ENCODE peak calls at places on chromosomes 1 and 21, in four cellular contexts. I, X, M and R are unnamed samples.
A peak's percentile ranks its signal among the peaks of the same experiment; 100 is the strongest.

GRCh38 chr1:109531826-109532364 is 7.8 kb upstream of the GPR61 start:
- DNase-seq in M (no peak), X (no peak), I (no peak), R (no peak)

GRCh38 chr1:83897516-83897915 is 101.4 kb downstream of the TTLL7 start:
- DNase-seq in I (no peak), X (no peak), M (no peak), R (peak; percentile 30)

GRCh38 chr1:45557422-45557944 is 6.9 kb downstream of the AKR1A1 start:
- DNase-seq in X (peak; percentile 9), M (no peak), I (peak; percentile 49), R (no peak)

GRCh38 chr1:111990878-111991760 is 1.7 kb upstream of the KCND3 start:
- DNase-seq in X (peak; percentile 28), I (peak; percentile 79), M (peak; percentile 37), R (peak; percentile 90)

GRCh38 chr1:204261746-204262505 is 48.1 kb upstream of the GOLT1A start:
- DNase-seq in X (no peak), M (no peak), I (no peak), R (no peak)

GRCh38 chr1:89615676-89616598 is 17.0 kb upstream of the LRRC8C start:
- DNase-seq in M (peak; percentile 30), I (no peak), X (no peak), R (peak; percentile 51)

GRCh38 chr1:234699795-234700665 is 90.1 kb upstream of the IRF2BP2 start:
- DNase-seq in M (no peak), I (no peak), X (peak; percentile 68), R (no peak)

GRCh38 chr1:90340604-90341003 is 345.7 kb downstream of the ZNF326 start:
- DNase-seq in M (no peak), X (no peak), I (no peak), R (no peak)

GRCh38 chr1:203673550-203674411 is 47.1 kb downstream of the ATP2B4 start:
- DNase-seq in I (no peak), X (peak; percentile 33), M (peak; percentile 58), R (peak; percentile 92)

GRCh38 chr1:226711976-226712778 is 26.9 kb downstream of the ITPKB start:
- DNase-seq in X (peak; percentile 69), I (no peak), M (no peak), R (no peak)

GRCh38 chr21:36709030-36709867 is 10.3 kb downstream of the SIM2 start:
- DNase-seq in M (no peak), X (peak; percentile 19), I (no peak), R (peak; percentile 32)

GRCh38 chr21:24205317-24205716 is 1402.0 kb downstream of the MRPL39 start:
- DNase-seq in X (no peak), I (no peak), M (no peak), R (no peak)

GRCh38 chr21:44996096-44996495 is 56.3 kb downstream of the SLX9 start:
- DNase-seq in X (no peak), M (no peak), I (peak; percentile 27), R (no peak)

GRCh38 chr1:164821648-164822047 is 262.7 kb downstream of the PBX1 start:
- DNase-seq in X (no peak), M (no peak), I (no peak), R (no peak)

GRCh38 chr21:33132054-33132453 is 62.1 kb downstream of the OLIG1 start:
- DNase-seq in M (no peak), I (no peak), X (no peak), R (no peak)

GRCh38 chr1:60850084-60850483 is 232.3 kb upstream of the NFIA start:
- DNase-seq in M (no peak), X (no peak), I (no peak), R (no peak)

GRCh38 chr21:38159355-38159754 is 97.4 kb upstream of the KCNJ15 start:
- DNase-seq in I (peak; percentile 62), X (peak; percentile 64), M (peak; percentile 62), R (peak; percentile 87)

GRCh38 chr1:154483941-154484803 is 17.8 kb upstream of the TDRD10 start:
- DNase-seq in M (no peak), I (peak; percentile 77), X (no peak), R (peak; percentile 57)

GRCh38 chr1:183896466-183897026 is 91.6 kb downstream of the RGL1 start:
- DNase-seq in M (no peak), I (no peak), X (no peak), R (no peak)

GRCh38 chr1:11286735-11287410 is 13.9 kb downstream of the UBIAD1 start:
- DNase-seq in X (no peak), M (no peak), I (no peak), R (peak; percentile 35)

GRCh38 chr1:116076831-116077230 is 34.4 kb upstream of the MAB21L3 start:
- DNase-seq in X (no peak), I (no peak), M (no peak), R (no peak)

GRCh38 chr1:150925080-150925479 is 1.1 kb upstream of the SETDB1 start:
- DNase-seq in M (no peak), X (no peak), I (peak; percentile 49), R (peak; percentile 2)

GRCh38 chr1:8602471-8603219 is 214.8 kb downstream of the RERE start:
- DNase-seq in I (no peak), M (no peak), X (no peak), R (no peak)

GRCh38 chr1:18256318-18257235 is 149.0 kb downstream of the IGSF21 start:
- DNase-seq in M (peak; percentile 91), I (peak; percentile 50), X (peak; percentile 40), R (peak; percentile 87)

GRCh38 chr1:213399695-213400094 is 348.7 kb downstream of the RPS6KC1 start:
- DNase-seq in M (no peak), I (no peak), X (no peak), R (peak; percentile 78)